ENCODE peak calls at places on chromosome 4, in eight cellular contexts. D is choroid plexus epithelial cell, H is BJ, X is MM.1S, U is HFF-Myc, T is cardiac muscle cell, M is colonic mucosa, J is fibroblast of lung. L is an unnamed sample.

GRCh38 chr4:153467897-153468262 is 1.7 kb downstream of the TMEM131L start:
- DNase-seq in D (no peak), H (no peak), X (no peak), U (no peak), T (peak; percentile 39), M (no peak), J (peak; percentile 46), L (no peak)

GRCh38 chr4:159867673-159868072 is 764.8 kb downstream of the RAPGEF2 start:
- DNase-seq in D (no peak), H (no peak), X (no peak), U (no peak), T (no peak), M (no peak), J (no peak), L (no peak)

GRCh38 chr4:14403132-14403531 is 599.1 kb upstream of the CPEB2 start:
- DNase-seq in D (no peak), H (no peak), X (no peak), U (no peak), T (no peak), M (no peak), J (no peak), L (no peak)

GRCh38 chr4:173827707-173828106 is 297.7 kb upstream of the HAND2 start:
- DNase-seq in D (no peak), H (no peak), X (no peak), U (no peak), T (peak; percentile 14), M (no peak), J (no peak), L (no peak)

GRCh38 chr4:158053801-158054200 is 119.0 kb downstream of the GASK1B start:
- DNase-seq in D (no peak), H (no peak), X (no peak), U (no peak), T (no peak), M (no peak), J (no peak), L (no peak)

GRCh38 chr4:185645403-185645802 is 110.1 kb upstream of the PDLIM3 start:
- DNase-seq in D (no peak), H (no peak), X (no peak), U (no peak), T (no peak), M (no peak), J (no peak), L (no peak)

GRCh38 chr4:72631296-72631695 is 62.3 kb upstream of the ADAMTS3 start:
- DNase-seq in D (peak; percentile 84), H (peak; percentile 43), X (no peak), U (peak; percentile 30), T (peak; percentile 73), M (no peak), J (peak; percentile 12), L (peak; percentile 91)

GRCh38 chr4:73978886-73979285 is 2.9 kb downstream of the PF4 start:
- DNase-seq in D (peak; percentile 92), H (peak; percentile 64), X (no peak), U (no peak), T (peak; percentile 87), M (no peak), J (peak; percentile 92), L (peak; percentile 21)

GRCh38 chr4:185831125-185831815 is 19.3 kb upstream of the SORBS2 start:
- DNase-seq in D (no peak), H (no peak), X (no peak), U (no peak), T (no peak), M (peak; percentile 25), J (no peak), L (peak; percentile 31)

GRCh38 chr4:112003508-112003907 is 141.7 kb upstream of the FAM241A start:
- DNase-seq in D (no peak), H (no peak), X (no peak), U (no peak), T (no peak), M (no peak), J (no peak), L (peak; percentile 6)

GRCh38 chr4:112005027-112005426 is 140.2 kb upstream of the FAM241A start:
- DNase-seq in D (no peak), H (no peak), X (no peak), U (no peak), T (no peak), M (no peak), J (no peak), L (no peak)

GRCh38 chr4:111994392-111994791 is 150.9 kb upstream of the FAM241A start:
- DNase-seq in D (no peak), H (no peak), X (no peak), U (no peak), T (no peak), M (no peak), J (no peak), L (no peak)

GRCh38 chr4:112002301-112002700 is 143.0 kb upstream of the FAM241A start:
- DNase-seq in D (no peak), H (no peak), X (no peak), U (no peak), T (no peak), M (no peak), J (no peak), L (peak; percentile 65)

DNA sequence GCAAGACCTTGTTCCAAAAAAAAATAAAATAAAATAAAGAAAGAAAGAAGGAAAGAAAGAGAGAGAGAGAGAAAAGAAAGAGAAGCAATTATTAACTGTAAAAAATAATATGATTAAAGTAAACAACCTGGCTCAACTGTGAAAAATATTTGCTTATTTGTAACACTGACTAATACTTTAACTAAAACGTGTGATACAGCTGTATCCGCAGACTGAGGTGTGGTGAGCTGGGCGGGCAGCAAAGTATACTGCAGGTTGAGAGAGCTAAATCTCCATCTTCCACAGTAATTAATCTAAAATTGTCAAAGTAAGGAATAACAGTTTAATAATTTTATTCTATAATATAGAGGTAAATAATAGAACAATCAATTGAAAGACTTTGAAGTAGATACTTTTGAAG is 145.5 kb upstream of the FAM241A start:
- DNase-seq in D (no peak), H (no peak), X (no peak), U (no peak), T (no peak), M (no peak), J (no peak), L (no peak)
- TF ChIP-seq CTCF in D (no peak), H (no peak), X (no peak), U (no peak), T (no peak), M (no peak), J (no peak), L (no peak)

GRCh38 chr4:55359397-55359916 is 13.4 kb downstream of the SRD5A3 start:
- DNase-seq in D (no peak), H (no peak), X (no peak), U (no peak), T (peak; percentile 19), M (no peak), J (no peak), L (no peak)
- TF ChIP-seq CTCF in D (no peak), H (no peak), X (no peak), U (no peak), T (no peak), M (no peak), J (no peak), L (no peak)

GRCh38 chr4:187929024-187929423 is 66.5 kb upstream of the ZFP42 start:
- DNase-seq in D (no peak), H (no peak), X (no peak), U (no peak), T (no peak), M (no peak), J (no peak), L (no peak)
- TF ChIP-seq CTCF in D (no peak), H (no peak), X (no peak), U (no peak), T (no peak), M (no peak), J (no peak), L (no peak)

GRCh38 chr4:139085141-139085540 is 69.6 kb downstream of the NOCT start:
- DNase-seq in D (peak; percentile 48), H (no peak), X (peak; percentile 39), U (no peak), T (peak; percentile 35), M (no peak), J (peak; percentile 48), L (no peak)
- TF ChIP-seq CTCF in D (peak; percentile 36), H (peak; percentile 29), X (peak; percentile 35), U (peak; percentile 10), T (peak; percentile 33), M (no peak), J (no peak), L (peak; percentile 59)